ENCODE peak calls at places on chromosome X, in seven cellular contexts. Z is testis, A is brain microvascular endothelial cell, F is right lobe of liver, C is left ventricle myocardium inferior, E is suprapubic skin, M is AG10803. R is an unnamed sample.

GRCh38 chrX:71627588-71628404 is 9.5 kb upstream of the CXCR3 start:
- DNase-seq in E (no peak), C (no peak), Z (no peak), M (peak), A (no peak), F (no peak), R (no peak)

GRCh38 chrX:130024127-130024526 is 41.7 kb downstream of the BCORL1 start:
- DNase-seq in A (peak), F (peak), C (peak), Z (peak), M (peak), E (peak), R (no peak)

GRCh38 chrX:20530319-20530979 is 263.7 kb upstream of the RPS6KA3 start:
- DNase-seq in C (no peak), M (peak), A (peak), F (peak), Z (peak), E (no peak), R (peak)

GRCh38 chrX:100680756-100681155 is 36.8 kb downstream of the SRPX2 start:
- DNase-seq in M (peak), A (no peak), Z (no peak), C (no peak), F (no peak), E (no peak), R (no peak)

GRCh38 chrX:22126311-22126710 is 94.2 kb downstream of the PHEX start:
- DNase-seq in M (no peak), A (no peak), F (no peak), Z (no peak), E (no peak), C (no peak), R (no peak)

GRCh38 chrX:45360571-45360970 is 159.9 kb upstream of the DIPK2B start:
- DNase-seq in M (no peak), F (no peak), A (no peak), E (no peak), C (no peak), Z (no peak), R (no peak)

GRCh38 chrX:24651783-24652182 is 4.6 kb upstream of the PCYT1B start:
- DNase-seq in F (no peak), Z (no peak), A (no peak), E (no peak), M (no peak), C (no peak), R (no peak)

GRCh38 chrX:104018126-104018525 is 4.6 kb upstream of the H2BW1 start:
- DNase-seq in A (no peak), M (no peak), F (no peak), Z (no peak), E (no peak), C (no peak), R (no peak)

GRCh38 chrX:13901354-13901753 is 84.5 kb upstream of the GPM6B start:
- DNase-seq in A (no peak), E (no peak), F (no peak), Z (no peak), M (peak), C (no peak), R (no peak)

GRCh38 chrX:130770615-130771014 is 132.4 kb downstream of the ENOX2 start:
- DNase-seq in A (peak), F (no peak), E (no peak), M (peak), Z (no peak), C (no peak), R (peak)

GRCh38 chrX:13685126-13685763 is 3.7 kb upstream of the RAB9A start:
- DNase-seq in A (peak), F (no peak), Z (no peak), C (no peak), M (no peak), E (no peak), R (no peak)

GRCh38 chrX:136198010-136198409 is 50.7 kb downstream of the FHL1 start:
- DNase-seq in M (no peak), F (no peak), C (no peak), A (no peak), Z (no peak), E (no peak), R (no peak)
- H3K4me3 ChIP-seq in M (no peak), F (no peak), C (peak), A (no peak), Z (no peak), E (no peak), R (no peak)

GRCh38 chrX:43448688-43449087 is 207.4 kb upstream of the MAOA start:
- DNase-seq in M (no peak), F (no peak), Z (no peak), A (no peak), C (no peak), E (no peak), R (no peak)

GRCh38 chrX:43456056-43456455 is 200.0 kb upstream of the MAOA start:
- DNase-seq in Z (no peak), C (no peak), F (no peak), M (no peak), E (no peak), A (no peak), R (no peak)

GRCh38 chrX:43446752-43447151 is 209.3 kb upstream of the MAOA start:
- DNase-seq in E (no peak), M (no peak), A (no peak), F (no peak), Z (no peak), C (no peak), R (no peak)

GRCh38 chrX:43450355-43450754 is 205.7 kb upstream of the MAOA start:
- DNase-seq in A (no peak), F (no peak), E (no peak), Z (no peak), M (no peak), C (no peak), R (no peak)
- H3K4me3 ChIP-seq in A (no peak), F (no peak), E (no peak), Z (no peak), M (no peak), C (no peak), R (no peak)

DNA sequence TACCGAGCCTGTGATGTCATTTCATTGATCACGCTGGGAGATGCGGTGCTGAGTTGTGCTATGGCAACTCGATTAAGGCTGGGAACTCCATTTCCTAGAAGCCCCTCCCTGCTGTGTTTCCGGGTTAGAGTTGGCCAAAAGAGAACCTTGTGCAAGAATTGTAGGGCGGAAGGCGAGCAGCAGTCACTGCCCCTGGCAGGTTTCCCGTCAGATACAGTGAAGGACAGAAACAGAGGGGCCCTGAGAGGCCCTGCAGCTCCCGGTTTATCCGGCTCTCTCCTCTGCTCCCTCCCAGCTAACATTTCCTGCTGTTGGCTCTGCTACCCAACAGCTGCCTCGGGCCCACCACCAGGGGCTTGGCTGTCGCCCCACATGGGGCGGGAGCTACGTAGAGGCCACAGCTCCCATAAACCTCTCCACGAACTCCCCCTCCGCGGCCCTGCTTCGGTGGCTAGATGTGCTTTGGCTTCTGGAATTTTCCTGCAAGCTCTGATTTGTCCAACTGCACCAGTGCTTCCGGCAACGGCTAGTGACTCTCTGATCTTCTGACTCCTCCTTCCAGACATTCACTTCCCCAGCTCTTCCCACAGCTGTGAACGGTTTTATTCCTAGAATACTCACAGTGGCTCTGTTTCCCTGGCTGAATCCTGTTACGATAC is 74.9 kb upstream of the USP9X start:
- DNase-seq in C (peak), M (peak), F (peak), Z (peak), E (peak), A (peak), R (peak)
- H3K4me3 ChIP-seq in C (peak), M (peak), F (no peak), Z (peak), E (peak), A (peak), R (peak)

DNA sequence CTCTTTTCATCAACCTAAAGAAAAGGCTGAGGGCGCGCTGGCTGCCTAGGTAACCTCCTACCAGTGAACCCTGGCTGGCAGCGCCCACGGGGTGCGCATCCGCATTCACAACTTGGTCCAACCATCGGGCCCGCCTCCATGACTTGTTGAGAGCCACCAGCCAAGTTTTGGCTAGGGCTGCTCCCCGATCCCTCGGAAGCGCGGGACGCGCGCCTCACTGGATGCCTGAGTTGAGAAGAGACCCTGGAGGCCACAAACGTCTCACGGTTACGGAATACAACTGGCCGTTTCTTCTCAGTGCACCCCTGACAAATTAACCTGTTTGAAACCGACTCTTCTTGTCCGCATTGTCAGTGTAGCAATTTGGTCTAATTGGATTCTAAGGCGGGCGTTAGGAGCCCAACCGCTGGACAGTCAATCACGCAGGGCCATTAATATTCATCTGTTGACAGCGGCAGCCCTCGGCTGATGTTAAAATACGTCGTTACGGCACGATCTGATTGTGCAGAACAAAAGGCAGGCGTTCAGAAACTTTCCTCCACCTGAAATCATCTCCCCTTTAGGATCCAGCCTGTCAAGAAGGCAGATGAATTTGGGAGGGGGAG is 1.3 kb downstream of the GPC3 start:
- DNase-seq in F (peak), M (no peak), A (no peak), Z (no peak), E (no peak), C (no peak), R (no peak)
- H3K4me3 ChIP-seq in F (no peak), M (no peak), A (no peak), Z (no peak), E (no peak), C (peak), R (no peak)

GRCh38 chrX:149506349-149506748 is 1.2 kb upstream of the IDS start:
- DNase-seq in C (no peak), M (no peak), E (no peak), Z (no peak), A (no peak), F (no peak), R (no peak)
- H3K4me3 ChIP-seq in C (no peak), M (no peak), E (no peak), Z (no peak), A (no peak), F (no peak), R (no peak)

DNA sequence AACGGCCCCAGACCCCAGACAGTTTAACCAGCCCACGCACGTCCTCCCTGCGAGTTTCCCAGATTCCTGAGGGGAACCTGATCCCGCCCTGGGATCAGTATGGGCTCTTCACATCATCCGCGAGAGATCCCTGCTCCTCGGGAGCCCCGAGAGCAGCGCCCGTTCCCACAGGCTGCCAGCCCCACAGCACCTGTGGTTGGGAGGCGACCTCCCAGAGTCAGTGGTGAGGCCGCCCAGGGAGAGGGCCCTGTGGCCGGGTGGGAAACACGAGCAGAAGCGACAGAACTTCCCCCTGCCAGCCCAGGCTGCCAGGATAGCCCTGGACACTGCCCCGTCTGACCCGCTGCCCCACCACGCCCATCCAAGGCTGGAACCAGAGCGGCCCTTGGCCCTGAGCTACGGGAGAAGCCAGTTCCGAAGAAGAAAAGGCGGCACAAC is 32.8 kb downstream of the TSC22D3 start:
- DNase-seq in C (no peak), Z (no peak), F (peak), E (no peak), M (no peak), A (no peak), R (no peak)
- H3K4me3 ChIP-seq in C (peak), Z (no peak), F (no peak), E (peak), M (no peak), A (no peak), R (no peak)

GRCh38 chrX:39966186-39966585 is 131.6 kb downstream of the BCOR start:
- DNase-seq in Z (no peak), E (no peak), A (no peak), F (no peak), M (no peak), C (no peak), R (no peak)
- H3K4me3 ChIP-seq in Z (no peak), E (no peak), A (no peak), F (no peak), M (no peak), C (no peak), R (no peak)

GRCh38 chrX:154369453-154370299 is 4.8 kb downstream of the FLNA start:
- DNase-seq in F (peak), M (peak), A (peak), E (peak), Z (peak), C (peak), R (peak)

GRCh38 chrX:154365997-154366665 is 8.3 kb downstream of the FLNA start:
- DNase-seq in C (no peak), E (no peak), A (no peak), M (no peak), Z (no peak), F (no peak), R (no peak)

GRCh38 chrX:154366666-154367055 is 7.8 kb downstream of the FLNA start:
- DNase-seq in M (peak), C (peak), Z (no peak), A (no peak), F (no peak), E (no peak), R (no peak)

GRCh38 chrX:154368630-154369452 is 5.6 kb downstream of the FLNA start:
- DNase-seq in C (peak), F (peak), E (peak), A (peak), M (peak), Z (peak), R (peak)

GRCh38 chrX:154367474-154368308 is 6.7 kb downstream of the FLNA start:
- DNase-seq in C (no peak), E (no peak), Z (no peak), A (no peak), F (no peak), M (no peak), R (no peak)
- H3K4me3 ChIP-seq in C (peak), E (peak), Z (no peak), A (peak), F (no peak), M (peak), R (peak)

GRCh38 chrX:110759785-110760184 is 35.8 kb downstream of the CHRDL1 start:
- DNase-seq in E (no peak), Z (no peak), M (peak), C (no peak), A (no peak), F (no peak), R (peak)
- H3K4me3 ChIP-seq in E (no peak), Z (no peak), M (no peak), C (no peak), A (no peak), F (no peak), R (no peak)

DNA sequence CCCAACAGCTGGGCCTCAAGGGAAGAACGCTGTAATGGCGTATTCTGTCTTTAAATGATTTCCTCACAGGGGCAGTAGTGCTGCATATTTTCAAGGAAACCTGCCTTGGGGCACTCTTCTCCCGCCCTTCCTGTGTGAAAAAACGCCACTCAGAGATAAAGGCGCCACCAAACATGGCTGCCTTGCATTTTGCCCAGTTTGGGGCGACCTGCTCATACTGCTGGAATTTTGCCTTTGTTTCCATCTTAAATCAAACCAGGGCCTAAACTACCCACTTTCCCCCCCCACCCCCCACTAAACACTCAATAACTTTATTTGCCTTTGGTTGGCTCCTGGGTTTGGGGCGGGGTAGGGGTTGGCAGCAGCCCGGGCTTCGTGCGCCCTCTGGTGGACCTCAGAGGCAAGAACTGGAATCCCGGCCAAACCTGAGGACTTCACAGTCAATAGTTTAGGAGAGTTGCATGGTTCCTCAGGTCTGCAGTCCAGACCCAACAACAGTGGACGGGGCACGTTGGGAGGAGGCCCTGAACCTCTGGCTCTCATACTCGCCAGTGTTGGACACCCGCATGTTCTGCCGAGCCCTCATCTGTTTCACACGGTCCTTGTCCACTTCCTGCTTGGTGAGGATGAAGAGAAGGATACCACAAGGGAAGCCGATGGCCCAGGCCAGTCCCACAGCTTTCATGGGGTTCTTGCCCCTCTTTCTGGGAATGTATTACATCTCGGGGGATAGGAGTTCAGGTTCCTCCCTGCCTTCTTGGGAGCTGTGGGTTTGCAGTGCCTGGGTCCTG is 220.1 kb upstream of the STK26 start:
- DNase-seq in M (no peak), C (no peak), E (no peak), A (no peak), F (peak), Z (peak), R (no peak)
- H3K4me3 ChIP-seq in M (no peak), C (peak), E (no peak), A (peak), F (peak), Z (no peak), R (peak)

R was measured in astrocyte of the cerebellum.